ENCODE peak calls at places on chromosome 16, in four cellular contexts. One of them, this sample, is unnamed.

GRCh38 chr16:35252356-35252936 is 1793.0 kb downstream of the TP53TG3F start:
- DNase-seq in HepG2: no peak
- DNase-seq in K562: no peak
- DNase-seq in GM12878: no peak
- DNase-seq in this sample: no peak

GRCh38 chr16:28990375-28991040 is 5.7 kb downstream of the LAT start:
- DNase-seq in GM12878: no peak
- DNase-seq in HepG2: no peak
- DNase-seq in K562: no peak
- DNase-seq in this sample: no peak

GRCh38 chr16:9625122-9625521 is 533.7 kb downstream of the HAPSTR1 start:
- DNase-seq in GM12878: no peak
- DNase-seq in HepG2: no peak
- DNase-seq in K562: no peak
- DNase-seq in this sample: no peak

GRCh38 chr16:22235839-22236745 is 30.0 kb downstream of the EEF2K start:
- DNase-seq in K562: no peak
- DNase-seq in HepG2: no peak
- DNase-seq in GM12878: no peak
- DNase-seq in this sample: no peak

GRCh38 chr16:85417156-85417860 is 195.8 kb upstream of the GSE1 start:
- DNase-seq in HepG2: no peak
- DNase-seq in K562: no peak
- DNase-seq in GM12878: no peak
- DNase-seq in this sample: no peak

GRCh38 chr16:303760-304505 is 21.0 kb downstream of the PDIA2 start:
- DNase-seq in K562: peak; percentile 14
- DNase-seq in GM12878: no peak
- DNase-seq in HepG2: no peak
- DNase-seq in this sample: no peak

GRCh38 chr16:21203155-21203797 is 8.1 kb downstream of the ZP2 start:
- DNase-seq in K562: no peak
- DNase-seq in HepG2: no peak
- DNase-seq in GM12878: no peak
- DNase-seq in this sample: no peak

GRCh38 chr16:72894291-72895151 is 153.4 kb downstream of the ZFHX3 start:
- DNase-seq in GM12878: no peak
- DNase-seq in HepG2: no peak
- DNase-seq in K562: no peak
- DNase-seq in this sample: no peak

GRCh38 chr16:5738586-5738985 is 641.0 kb upstream of the EEF2KMT start:
- DNase-seq in HepG2: peak; percentile 25
- DNase-seq in K562: no peak
- DNase-seq in GM12878: no peak
- DNase-seq in this sample: no peak

GRCh38 chr16:67447508-67448076 is 16.7 kb downstream of the HSD11B2 start:
- DNase-seq in K562: peak; percentile 65
- DNase-seq in GM12878: peak; percentile 15
- DNase-seq in HepG2: peak; percentile 49
- DNase-seq in this sample: peak; percentile 64

GRCh38 chr16:70804153-70804728 is 3.3 kb upstream of the VAC14 start:
- DNase-seq in HepG2: no peak
- DNase-seq in GM12878: no peak
- DNase-seq in K562: no peak
- DNase-seq in this sample: no peak

GRCh38 chr16:12339686-12340085 is 363.2 kb downstream of the SNX29 start:
- DNase-seq in K562: no peak
- DNase-seq in GM12878: no peak
- DNase-seq in HepG2: no peak
- DNase-seq in this sample: no peak
- TF ChIP-seq POLR2AphosphoS2 in K562: no peak
- TF ChIP-seq POLR2AphosphoS2 in GM12878: no peak
- TF ChIP-seq POLR2AphosphoS2 in HepG2: no peak
- TF ChIP-seq POLR2AphosphoS2 in this sample: no peak

DNA sequence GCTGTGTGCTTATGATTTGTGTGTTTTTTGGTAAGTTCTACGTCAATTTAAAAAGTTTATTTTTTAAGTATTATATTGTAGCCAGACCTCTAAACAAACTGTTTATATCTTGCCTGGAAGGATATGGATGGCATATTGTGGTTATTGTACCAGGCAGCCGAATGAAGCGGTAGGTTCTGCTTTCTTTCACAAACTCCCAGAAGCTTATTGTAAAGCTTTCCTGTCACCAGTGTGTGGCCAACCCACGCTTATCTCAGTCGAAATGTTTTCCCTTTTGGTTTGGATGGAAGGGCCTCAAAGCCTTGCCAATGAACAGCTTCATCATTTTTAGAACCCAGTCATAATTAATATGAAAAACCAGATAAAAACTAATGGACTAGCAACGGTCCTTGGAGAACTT is 53.1 kb downstream of the CYB5B start:
- DNase-seq in GM12878: no peak
- DNase-seq in K562: peak; percentile 40
- DNase-seq in HepG2: no peak
- DNase-seq in this sample: no peak
- H3K27ac ChIP-seq in GM12878: no peak overlapping the region
- H3K27ac ChIP-seq in K562: no peak overlapping the region
- H3K27ac ChIP-seq in HepG2: no peak overlapping the region
- H3K27ac ChIP-seq in this sample: peak overlapping the region; percentile 83

GRCh38 chr16:54359555-54359954 is 73.0 kb upstream of the IRX3 start:
- DNase-seq in GM12878: no peak
- DNase-seq in K562: no peak
- DNase-seq in HepG2: no peak
- DNase-seq in this sample: no peak
- TF ChIP-seq POLR2AphosphoS2 in GM12878: no peak
- TF ChIP-seq POLR2AphosphoS2 in K562: no peak
- TF ChIP-seq POLR2AphosphoS2 in HepG2: no peak
- TF ChIP-seq POLR2AphosphoS2 in this sample: no peak

DNA sequence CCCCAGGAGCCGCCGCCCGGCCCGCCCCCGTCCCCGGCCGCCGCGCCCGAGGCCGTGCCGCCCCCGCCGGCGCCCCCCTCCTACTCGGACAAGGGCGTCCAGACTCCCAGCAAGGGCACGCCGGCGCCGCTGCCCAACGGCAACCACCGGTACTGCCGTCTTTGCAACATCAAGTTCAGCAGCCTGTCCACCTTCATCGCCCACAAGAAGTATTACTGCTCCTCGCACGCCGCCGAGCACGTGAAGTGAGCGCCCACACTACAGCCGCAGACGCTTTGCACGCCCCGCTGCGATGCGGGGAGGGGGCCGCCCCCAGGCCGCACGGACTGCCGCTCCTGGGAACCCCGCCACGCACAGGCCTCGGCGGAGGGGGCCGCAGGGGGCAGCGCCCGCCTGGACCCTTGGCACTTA is 35.5 kb upstream of the ZC3H18 start:
- DNase-seq in K562: no peak
- DNase-seq in GM12878: no peak
- DNase-seq in HepG2: no peak
- DNase-seq in this sample: peak; percentile 71
- H3K27ac ChIP-seq in K562: no peak overlapping the region
- H3K27ac ChIP-seq in GM12878: no peak overlapping the region
- H3K27ac ChIP-seq in HepG2: no peak overlapping the region
- H3K27ac ChIP-seq in this sample: peak overlapping the region; percentile 99

GRCh38 chr16:2044541-2044940 is 3.1 kb downstream of the NTHL1 start:
- DNase-seq in HepG2: no peak
- DNase-seq in K562: no peak
- DNase-seq in GM12878: no peak
- DNase-seq in this sample: no peak

GRCh38 chr16:2042666-2043295 is 4.9 kb downstream of the NTHL1 start:
- DNase-seq in GM12878: no peak
- DNase-seq in HepG2: no peak
- DNase-seq in K562: peak; percentile 55
- DNase-seq in this sample: peak; percentile 44

GRCh38 chr16:2042171-2042570 is 5.5 kb downstream of the NTHL1 start:
- DNase-seq in GM12878: no peak
- DNase-seq in HepG2: no peak
- DNase-seq in K562: no peak
- DNase-seq in this sample: no peak

GRCh38 chr16:2043980-2044451 is 3.6 kb downstream of the NTHL1 start:
- DNase-seq in HepG2: no peak
- DNase-seq in K562: no peak
- DNase-seq in GM12878: no peak
- DNase-seq in this sample: no peak

GRCh38 chr16:2043296-2043979 is 4.2 kb downstream of the NTHL1 start:
- DNase-seq in GM12878: no peak
- DNase-seq in K562: no peak
- DNase-seq in HepG2: no peak
- DNase-seq in this sample: no peak
- TF ChIP-seq POLR2AphosphoS2 in GM12878: no peak
- TF ChIP-seq POLR2AphosphoS2 in K562: no peak
- TF ChIP-seq POLR2AphosphoS2 in HepG2: no peak
- TF ChIP-seq POLR2AphosphoS2 in this sample: no peak

GRCh38 chr16:84286568-84287220 is 8.0 kb upstream of the WFDC1 start:
- DNase-seq in HepG2: no peak
- DNase-seq in K562: no peak
- DNase-seq in GM12878: no peak
- DNase-seq in this sample: no peak
- H3K27ac ChIP-seq in HepG2: no peak overlapping the region
- H3K27ac ChIP-seq in K562: no peak overlapping the region
- H3K27ac ChIP-seq in GM12878: no peak overlapping the region
- H3K27ac ChIP-seq in this sample: no peak overlapping the region

GRCh38 chr16:69364088-69364487 is 12.5 kb upstream of the TMED6 start:
- DNase-seq in HepG2: no peak
- DNase-seq in K562: no peak
- DNase-seq in GM12878: no peak
- DNase-seq in this sample: no peak

GRCh38 chr16:69371564-69371963 is 14.2 kb downstream of the TERF2 start:
- DNase-seq in K562: no peak
- DNase-seq in GM12878: no peak
- DNase-seq in HepG2: no peak
- DNase-seq in this sample: no peak

GRCh38 chr16:69365901-69366300 is 14.3 kb upstream of the TMED6 start:
- DNase-seq in K562: no peak
- DNase-seq in HepG2: no peak
- DNase-seq in GM12878: no peak
- DNase-seq in this sample: no peak

GRCh38 chr16:69366431-69366830 is 14.8 kb upstream of the TMED6 start:
- DNase-seq in GM12878: no peak
- DNase-seq in HepG2: no peak
- DNase-seq in K562: no peak
- DNase-seq in this sample: no peak

GRCh38 chr16:69367980-69368379 is 16.4 kb upstream of the TMED6 start:
- DNase-seq in GM12878: no peak
- DNase-seq in K562: peak; percentile 63
- DNase-seq in HepG2: no peak
- DNase-seq in this sample: no peak
- TF ChIP-seq POLR2AphosphoS2 in GM12878: no peak
- TF ChIP-seq POLR2AphosphoS2 in K562: no peak
- TF ChIP-seq POLR2AphosphoS2 in HepG2: no peak
- TF ChIP-seq POLR2AphosphoS2 in this sample: no peak

GRCh38 chr16:57094911-57095310 is 2.5 kb downstream of the CPNE2 start:
- DNase-seq in K562: no peak
- DNase-seq in HepG2: no peak
- DNase-seq in GM12878: no peak
- DNase-seq in this sample: no peak

GRCh38 chr16:57098188-57098841 is 5.9 kb downstream of the CPNE2 start:
- DNase-seq in HepG2: no peak
- DNase-seq in K562: no peak
- DNase-seq in GM12878: no peak
- DNase-seq in this sample: no peak

GRCh38 chr16:57093845-57094564 is 1.6 kb downstream of the CPNE2 start:
- DNase-seq in GM12878: no peak
- DNase-seq in K562: no peak
- DNase-seq in HepG2: no peak
- DNase-seq in this sample: no peak

GRCh38 chr16:57096192-57096591 is 3.8 kb downstream of the CPNE2 start:
- DNase-seq in HepG2: no peak
- DNase-seq in K562: no peak
- DNase-seq in GM12878: no peak
- DNase-seq in this sample: no peak

DNA sequence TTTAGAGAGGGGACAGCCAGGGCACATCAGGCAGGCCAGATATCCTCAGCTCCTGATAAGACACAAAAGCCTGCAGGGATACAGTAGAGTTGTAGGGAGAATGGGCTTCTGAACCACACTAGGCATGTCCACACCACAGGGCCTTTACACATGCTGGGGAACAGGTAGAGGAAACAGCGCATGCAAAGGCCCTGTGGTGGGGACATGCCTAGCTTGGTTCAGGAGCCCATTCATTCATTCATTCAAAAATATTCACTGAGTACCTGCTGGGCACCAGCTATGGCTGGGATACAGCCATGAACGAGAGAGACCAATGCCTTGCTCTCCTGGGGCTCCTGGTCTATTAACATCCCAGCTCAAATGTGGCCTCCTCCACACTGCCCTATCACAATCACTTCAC is 4.4 kb downstream of the CPNE2 start:
- DNase-seq in K562: no peak
- DNase-seq in GM12878: no peak
- DNase-seq in HepG2: no peak
- DNase-seq in this sample: no peak
- H3K27ac ChIP-seq in K562: no peak overlapping the region
- H3K27ac ChIP-seq in GM12878: no peak overlapping the region
- H3K27ac ChIP-seq in HepG2: no peak overlapping the region
- H3K27ac ChIP-seq in this sample: no peak overlapping the region

DNA sequence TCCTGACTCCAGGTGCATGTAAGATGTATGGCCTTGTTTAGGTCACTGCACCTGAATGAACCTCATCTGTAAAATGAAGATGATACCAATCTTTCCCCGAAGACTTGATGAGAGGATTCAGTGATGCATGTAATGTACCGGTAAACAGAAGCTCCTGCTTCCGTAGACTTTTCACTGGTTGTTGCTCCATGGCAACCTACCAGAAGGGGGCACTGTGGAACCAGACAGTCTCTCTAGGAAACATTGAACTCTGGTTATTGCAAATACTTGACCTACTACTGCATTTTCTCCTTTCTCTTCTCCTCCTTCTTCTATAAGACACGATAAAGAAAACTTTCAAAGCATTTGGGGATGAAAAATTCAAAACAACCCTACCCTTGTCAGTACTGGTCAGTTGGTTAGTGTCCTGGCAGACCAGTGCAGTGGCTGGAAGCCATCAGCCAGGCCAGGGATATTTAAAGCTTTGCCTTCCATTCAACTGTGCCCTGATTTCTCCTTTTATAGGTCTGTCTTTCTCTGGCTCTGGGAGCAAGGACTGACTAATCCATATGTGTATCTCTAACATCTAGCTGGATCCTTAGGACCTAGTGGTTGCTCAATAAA is 667.4 kb upstream of the SALL1 start:
- DNase-seq in GM12878: no peak
- DNase-seq in HepG2: peak; percentile 31
- DNase-seq in K562: peak; percentile 16
- DNase-seq in this sample: no peak
- TF ChIP-seq POLR2AphosphoS2 in GM12878: no peak
- TF ChIP-seq POLR2AphosphoS2 in HepG2: no peak
- TF ChIP-seq POLR2AphosphoS2 in K562: no peak
- TF ChIP-seq POLR2AphosphoS2 in this sample: no peak

GRCh38 chr16:31305219-31305618 is 45.4 kb downstream of the ITGAM start:
- DNase-seq in HepG2: no peak
- DNase-seq in K562: no peak
- DNase-seq in GM12878: no peak
- DNase-seq in this sample: no peak
- H3K27ac ChIP-seq in HepG2: no peak overlapping the region
- H3K27ac ChIP-seq in K562: no peak overlapping the region
- H3K27ac ChIP-seq in GM12878: no peak overlapping the region
- H3K27ac ChIP-seq in this sample: no peak overlapping the region

This sample was measured in A549.